ENCODE peak calls at places on chromosomes 6 and 20, in six cellular contexts. One of them, this sample, is unnamed.

GRCh38 chr6:133341607-133342158 is 100.5 kb downstream of the EYA4 start:
- DNase-seq in H1: no peak
- DNase-seq in K562: no peak
- DNase-seq in SK-N-SH: peak
- DNase-seq in GM12878: no peak
- DNase-seq in HepG2: peak
- DNase-seq in this sample: no peak

GRCh38 chr6:14467591-14467990 is 350.0 kb downstream of the CD83 start:
- DNase-seq in SK-N-SH: no peak
- DNase-seq in HepG2: no peak
- DNase-seq in K562: no peak
- DNase-seq in H1: no peak
- DNase-seq in GM12878: no peak
- DNase-seq in this sample: no peak

GRCh38 chr20:47857142-47857993 is 72.1 kb upstream of the SULF2 start:
- DNase-seq in HepG2: peak
- DNase-seq in K562: peak
- DNase-seq in GM12878: no peak
- DNase-seq in H1: no peak
- DNase-seq in SK-N-SH: no peak
- DNase-seq in this sample: no peak

GRCh38 chr6:149482542-149483261 is 2.1 kb downstream of the ZC3H12D start:
- DNase-seq in SK-N-SH: no peak
- DNase-seq in HepG2: no peak
- DNase-seq in K562: no peak
- DNase-seq in GM12878: no peak
- DNase-seq in H1: no peak
- DNase-seq in this sample: peak

GRCh38 chr6:18823782-18824386 is 436.7 kb downstream of the RNF144B start:
- DNase-seq in SK-N-SH: peak
- DNase-seq in K562: peak
- DNase-seq in GM12878: no peak
- DNase-seq in HepG2: peak
- DNase-seq in H1: peak
- DNase-seq in this sample: peak

GRCh38 chr6:91486200-91486599 is 899.3 kb upstream of the MAP3K7 start:
- DNase-seq in SK-N-SH: no peak
- DNase-seq in GM12878: no peak
- DNase-seq in HepG2: no peak
- DNase-seq in H1: no peak
- DNase-seq in K562: no peak
- DNase-seq in this sample: no peak

GRCh38 chr20:9506337-9506821 is 8.0 kb upstream of the LAMP5 start:
- DNase-seq in H1: peak
- DNase-seq in K562: no peak
- DNase-seq in HepG2: no peak
- DNase-seq in GM12878: no peak
- DNase-seq in SK-N-SH: no peak
- DNase-seq in this sample: no peak

GRCh38 chr6:21137708-21138358 is 455.7 kb upstream of the SOX4 start:
- DNase-seq in H1: no peak
- DNase-seq in GM12878: no peak
- DNase-seq in K562: no peak
- DNase-seq in HepG2: no peak
- DNase-seq in SK-N-SH: no peak
- DNase-seq in this sample: no peak

GRCh38 chr6:69881322-69882151 is 15.2 kb downstream of the COL19A1 start:
- DNase-seq in K562: no peak
- DNase-seq in H1: no peak
- DNase-seq in SK-N-SH: no peak
- DNase-seq in HepG2: no peak
- DNase-seq in GM12878: peak
- DNase-seq in this sample: peak

GRCh38 chr6:169145476-169145875 is 108.2 kb downstream of the THBS2 start:
- DNase-seq in SK-N-SH: no peak
- DNase-seq in H1: no peak
- DNase-seq in HepG2: no peak
- DNase-seq in K562: peak
- DNase-seq in GM12878: no peak
- DNase-seq in this sample: no peak

GRCh38 chr6:127384007-127384406 is 40.6 kb upstream of the ECHDC1 start:
- DNase-seq in SK-N-SH: no peak
- DNase-seq in K562: no peak
- DNase-seq in GM12878: no peak
- DNase-seq in HepG2: no peak
- DNase-seq in H1: no peak
- DNase-seq in this sample: no peak

GRCh38 chr6:3825331-3825831 is 23.8 kb upstream of the FAM50B start:
- DNase-seq in HepG2: peak
- DNase-seq in SK-N-SH: no peak
- DNase-seq in GM12878: no peak
- DNase-seq in K562: peak
- DNase-seq in H1: peak
- DNase-seq in this sample: no peak

GRCh38 chr6:117467876-117468275 is 14.6 kb upstream of the DCBLD1 start:
- DNase-seq in K562: no peak
- DNase-seq in SK-N-SH: no peak
- DNase-seq in GM12878: no peak
- DNase-seq in HepG2: no peak
- DNase-seq in H1: no peak
- DNase-seq in this sample: no peak

GRCh38 chr6:5626727-5627426 is 365.6 kb downstream of the FARS2 start:
- DNase-seq in K562: no peak
- DNase-seq in SK-N-SH: no peak
- DNase-seq in GM12878: peak
- DNase-seq in H1: no peak
- DNase-seq in HepG2: no peak
- DNase-seq in this sample: no peak

GRCh38 chr6:29112135-29112534 is 4.3 kb downstream of the OR2J3 start:
- DNase-seq in H1: no peak
- DNase-seq in GM12878: no peak
- DNase-seq in HepG2: peak
- DNase-seq in SK-N-SH: no peak
- DNase-seq in K562: no peak
- DNase-seq in this sample: no peak

GRCh38 chr6:7204726-7205125 is 97.0 kb downstream of the RREB1 start:
- DNase-seq in H1: no peak
- DNase-seq in K562: no peak
- DNase-seq in HepG2: no peak
- DNase-seq in GM12878: no peak
- DNase-seq in SK-N-SH: no peak
- DNase-seq in this sample: no peak

GRCh38 chr6:84220809-84221409 is 6.5 kb downstream of the CEP162 start:
- DNase-seq in SK-N-SH: peak
- DNase-seq in K562: no peak
- DNase-seq in HepG2: no peak
- DNase-seq in GM12878: no peak
- DNase-seq in H1: no peak
- DNase-seq in this sample: no peak

GRCh38 chr6:117533775-117534174 is 51.3 kb downstream of the DCBLD1 start:
- DNase-seq in H1: no peak
- DNase-seq in HepG2: no peak
- DNase-seq in GM12878: no peak
- DNase-seq in K562: no peak
- DNase-seq in SK-N-SH: no peak
- DNase-seq in this sample: no peak

GRCh38 chr20:5886788-5887187 is 63.5 kb downstream of the TRMT6 start:
- DNase-seq in H1: no peak
- DNase-seq in SK-N-SH: no peak
- DNase-seq in GM12878: no peak
- DNase-seq in K562: no peak
- DNase-seq in HepG2: no peak
- DNase-seq in this sample: no peak

GRCh38 chr6:21201673-21202430 is 391.7 kb upstream of the SOX4 start:
- DNase-seq in H1: no peak
- DNase-seq in GM12878: no peak
- DNase-seq in SK-N-SH: peak
- DNase-seq in K562: no peak
- DNase-seq in HepG2: no peak
- DNase-seq in this sample: no peak

GRCh38 chr6:44254957-44255808 is 2.1 kb downstream of the SLC35B2 start:
- DNase-seq in K562: peak
- DNase-seq in GM12878: no peak
- DNase-seq in SK-N-SH: no peak
- DNase-seq in H1: peak
- DNase-seq in HepG2: no peak
- DNase-seq in this sample: no peak
- TF ChIP-seq POLR2AphosphoS5 in K562: peak
- TF ChIP-seq POLR2AphosphoS5 in GM12878: peak
- TF ChIP-seq POLR2AphosphoS5 in SK-N-SH: no peak
- TF ChIP-seq POLR2AphosphoS5 in H1: peak
- TF ChIP-seq POLR2AphosphoS5 in HepG2: peak
- TF ChIP-seq POLR2AphosphoS5 in this sample: peak

DNA sequence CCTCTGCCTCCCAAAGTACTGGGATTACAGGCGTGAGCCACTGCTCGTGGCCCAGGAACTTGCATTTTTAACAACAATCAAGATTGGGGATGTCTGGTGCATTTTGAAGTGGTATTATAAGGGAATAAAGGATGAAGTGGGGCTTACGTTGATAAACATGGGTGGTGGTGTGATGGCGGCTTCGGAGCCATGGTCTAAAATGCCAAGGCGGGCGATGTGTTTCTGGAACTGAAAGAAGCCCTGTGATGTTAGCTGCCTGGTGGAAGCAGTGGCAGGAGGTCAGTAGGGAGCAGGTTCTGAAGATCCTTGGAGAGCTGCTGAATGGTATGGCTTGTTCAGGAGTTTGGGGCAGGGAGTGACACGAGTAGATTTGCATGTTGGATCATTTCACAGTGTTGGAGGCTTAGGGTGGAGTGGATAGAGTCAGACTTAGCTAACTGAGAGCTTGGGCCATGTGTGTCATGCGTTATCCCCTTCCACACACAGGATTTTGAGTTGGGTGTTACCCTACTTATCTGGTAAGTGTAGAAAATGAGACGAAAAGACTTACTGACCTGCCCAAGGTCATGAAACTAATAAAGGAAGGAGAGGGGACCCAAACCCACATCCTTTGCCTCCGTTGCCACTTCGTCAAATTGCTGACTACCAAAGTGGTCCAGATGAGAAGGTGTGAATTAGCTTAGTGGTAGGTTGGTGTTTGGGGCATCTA is 1.5 kb downstream of the NELFCD start:
- DNase-seq in SK-N-SH: no peak
- DNase-seq in GM12878: no peak
- DNase-seq in HepG2: no peak
- DNase-seq in H1: no peak
- DNase-seq in K562: peak
- DNase-seq in this sample: no peak
- H3K4me3 ChIP-seq in SK-N-SH: peak
- H3K4me3 ChIP-seq in GM12878: peak
- H3K4me3 ChIP-seq in HepG2: peak
- H3K4me3 ChIP-seq in H1: peak
- H3K4me3 ChIP-seq in K562: peak
- H3K4me3 ChIP-seq in this sample: peak

DNA sequence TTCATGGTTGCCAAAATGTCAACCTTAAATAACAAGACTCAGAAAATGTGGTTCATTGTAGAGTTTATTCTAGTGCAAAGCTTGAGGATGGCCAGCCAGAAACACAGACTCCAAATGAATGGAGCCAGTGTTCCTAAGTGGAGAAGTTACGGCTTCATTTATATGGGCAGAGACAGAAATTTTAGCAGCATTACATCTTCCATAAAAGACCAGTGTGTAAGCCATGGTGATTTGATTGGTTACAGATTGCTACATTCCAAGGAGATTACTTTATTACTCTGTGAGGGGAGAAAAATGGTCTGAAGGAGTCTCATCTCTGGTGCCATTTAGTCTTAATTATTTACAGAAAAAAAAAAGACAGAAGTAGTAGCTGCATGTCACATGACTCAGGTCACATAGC is 97.9 kb downstream of the OTOR start:
- DNase-seq in H1: no peak
- DNase-seq in K562: no peak
- DNase-seq in HepG2: no peak
- DNase-seq in SK-N-SH: no peak
- DNase-seq in GM12878: no peak
- DNase-seq in this sample: no peak
- TF ChIP-seq GABPA in H1: no peak
- TF ChIP-seq GABPA in K562: no peak
- TF ChIP-seq GABPA in HepG2: no peak
- TF ChIP-seq GABPA in SK-N-SH: no peak
- TF ChIP-seq GABPA in GM12878: no peak
- TF ChIP-seq GABPA in this sample: no peak

DNA sequence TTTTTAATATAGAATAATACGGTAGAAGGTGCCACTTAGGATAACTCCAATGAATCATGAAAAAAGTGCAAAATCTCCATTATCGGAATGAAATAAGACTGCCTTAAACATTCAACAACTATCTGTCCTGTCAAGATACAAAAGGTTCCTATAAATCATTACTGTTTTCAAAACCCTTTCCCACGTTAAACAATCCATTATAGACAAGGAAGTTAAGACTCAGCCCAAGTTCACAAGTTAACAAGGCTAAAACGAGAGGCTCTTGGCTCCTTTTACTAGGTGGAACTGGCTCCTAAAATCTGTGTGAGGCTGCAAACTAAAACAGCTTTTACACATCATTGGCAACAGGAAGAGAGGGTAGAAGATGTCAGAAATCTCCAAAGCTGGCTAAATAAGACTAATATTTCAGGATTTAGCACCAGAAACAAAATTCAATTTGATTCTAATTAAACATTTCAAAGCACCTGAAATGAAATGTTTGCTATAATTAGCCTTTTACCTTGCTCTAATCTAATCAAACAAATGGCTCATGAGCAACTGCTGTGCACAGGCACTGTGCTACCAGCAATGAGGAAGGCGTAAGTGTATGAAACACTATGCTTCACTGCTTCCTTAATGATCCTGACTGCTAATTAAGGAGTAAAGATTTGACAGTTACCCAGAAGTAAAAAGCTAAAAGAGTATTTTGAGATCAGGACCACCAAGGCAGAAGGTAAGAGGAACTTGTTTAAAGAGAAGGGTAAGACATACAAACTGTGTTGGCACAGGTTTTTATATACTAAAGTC is 109.7 kb downstream of the DST start:
- DNase-seq in H1: no peak
- DNase-seq in SK-N-SH: no peak
- DNase-seq in HepG2: no peak
- DNase-seq in K562: no peak
- DNase-seq in GM12878: no peak
- DNase-seq in this sample: no peak
- TF ChIP-seq POLR2AphosphoS5 in H1: no peak
- TF ChIP-seq POLR2AphosphoS5 in SK-N-SH: no peak
- TF ChIP-seq POLR2AphosphoS5 in HepG2: no peak
- TF ChIP-seq POLR2AphosphoS5 in K562: no peak
- TF ChIP-seq POLR2AphosphoS5 in GM12878: no peak
- TF ChIP-seq POLR2AphosphoS5 in this sample: no peak

GRCh38 chr6:13331516-13332348 is 3.4 kb upstream of the TBC1D7 start:
- DNase-seq in H1: no peak
- DNase-seq in SK-N-SH: peak
- DNase-seq in GM12878: no peak
- DNase-seq in K562: peak
- DNase-seq in HepG2: peak
- DNase-seq in this sample: no peak
- H3K4me3 ChIP-seq in H1: no peak
- H3K4me3 ChIP-seq in SK-N-SH: no peak
- H3K4me3 ChIP-seq in GM12878: no peak
- H3K4me3 ChIP-seq in K562: no peak
- H3K4me3 ChIP-seq in HepG2: no peak
- H3K4me3 ChIP-seq in this sample: no peak